ENCODE peak calls at places on chromosomes 13 and 19, in eight cellular contexts. Q is fibroblast of mammary gland, E is AG04450, L is IMR-90, O is GM12865, H is tibial nerve, W is fibroblast of pulmonary artery, B is sigmoid colon. N is an unnamed sample.
A peak's percentile ranks its signal among the peaks of the same experiment; 100 is the strongest.

GRCh38 chr19:53810891-53811290 is 13.2 kb downstream of the NLRP12 start:
- DNase-seq in H (no peak), E (no peak), W (no peak), B (no peak), Q (no peak), O (no peak), L (no peak), N (no peak)

GRCh38 chr13:39516140-39516539 is 86.9 kb downstream of the LHFPL6 start:
- DNase-seq in E (no peak), W (no peak), H (no peak), B (no peak), O (no peak), L (no peak), Q (no peak), N (no peak)

GRCh38 chr13:93771782-93772181 is 545.2 kb downstream of the GPC6 start:
- DNase-seq in W (peak; percentile 38), O (no peak), L (peak; percentile 31), Q (peak; percentile 25), E (no peak), B (no peak), H (no peak), N (no peak)

GRCh38 chr13:30805132-30805537 is 69.8 kb downstream of the ALOX5AP start:
- DNase-seq in E (no peak), L (no peak), H (no peak), W (no peak), Q (no peak), B (peak; percentile 19), O (no peak), N (no peak)

GRCh38 chr13:45584816-45585215 is 30.7 kb downstream of the ERICH6B start:
- DNase-seq in H (no peak), O (no peak), B (no peak), W (no peak), L (no peak), Q (peak; percentile 6), E (no peak), N (no peak)

GRCh38 chr13:102903659-102904407 is 58.0 kb downstream of the ERCC5 start:
- DNase-seq in L (peak; percentile 18), O (peak; percentile 38), H (no peak), W (peak; percentile 31), E (no peak), B (no peak), Q (peak; percentile 42), N (no peak)

GRCh38 chr13:31663880-31664585 is 75.3 kb upstream of the RXFP2 start:
- DNase-seq in B (no peak), E (no peak), Q (no peak), W (no peak), O (no peak), L (no peak), H (no peak), N (no peak)

GRCh38 chr19:19554074-19555023 is 16.3 kb downstream of the CILP2 start:
- DNase-seq in E (no peak), H (peak; percentile 49), B (no peak), W (peak; percentile 47), O (peak; percentile 64), L (peak; percentile 21), Q (peak; percentile 48), N (no peak)

GRCh38 chr19:29013325-29013724 is 199.6 kb downstream of the UQCRFS1 start:
- DNase-seq in O (no peak), Q (no peak), W (no peak), B (peak; percentile 40), E (no peak), H (no peak), L (no peak), N (no peak)

GRCh38 chr19:18002347-18002850 is 5.6 kb upstream of the ARRDC2 start:
- DNase-seq in H (no peak), B (no peak), W (no peak), L (no peak), Q (no peak), E (no peak), O (peak; percentile 45), N (no peak)

GRCh38 chr13:109904218-109904617 is 117.8 kb upstream of the IRS2 start:
- DNase-seq in L (no peak), E (no peak), W (no peak), O (no peak), H (no peak), B (no peak), Q (peak; percentile 21), N (no peak)

GRCh38 chr13:75372517-75372916 is 109.5 kb downstream of the TBC1D4 start:
- DNase-seq in B (no peak), W (peak; percentile 74), O (peak; percentile 62), Q (peak; percentile 69), E (no peak), H (peak; percentile 70), L (peak; percentile 62), N (no peak)

GRCh38 chr19:13058951-13059660 is 43.6 kb downstream of the LYL1 start:
- DNase-seq in O (no peak), H (peak; percentile 49), E (no peak), W (no peak), Q (peak; percentile 30), B (no peak), L (no peak), N (no peak)

GRCh38 chr19:33293255-33294057 is 8.9 kb downstream of the CEBPA start:
- DNase-seq in L (peak; percentile 71), W (peak; percentile 64), H (no peak), Q (peak; percentile 85), O (no peak), E (peak; percentile 26), B (no peak), N (no peak)

GRCh38 chr13:49679244-49679643 is 12.0 kb downstream of the EBPL start:
- DNase-seq in O (peak; percentile 44), Q (no peak), E (no peak), B (no peak), L (peak; percentile 35), W (peak; percentile 20), H (peak; percentile 8), N (no peak)

GRCh38 chr19:40791996-40792395 is 7.0 kb upstream of the EGLN2 start:
- DNase-seq in Q (no peak), L (no peak), E (no peak), B (no peak), W (no peak), H (no peak), O (no peak), N (no peak)

GRCh38 chr13:58907347-58907746 is 1256.4 kb downstream of the DIAPH3 start:
- DNase-seq in W (peak; percentile 16), E (no peak), L (peak; percentile 0), H (no peak), O (no peak), B (no peak), Q (no peak), N (no peak)

DNA sequence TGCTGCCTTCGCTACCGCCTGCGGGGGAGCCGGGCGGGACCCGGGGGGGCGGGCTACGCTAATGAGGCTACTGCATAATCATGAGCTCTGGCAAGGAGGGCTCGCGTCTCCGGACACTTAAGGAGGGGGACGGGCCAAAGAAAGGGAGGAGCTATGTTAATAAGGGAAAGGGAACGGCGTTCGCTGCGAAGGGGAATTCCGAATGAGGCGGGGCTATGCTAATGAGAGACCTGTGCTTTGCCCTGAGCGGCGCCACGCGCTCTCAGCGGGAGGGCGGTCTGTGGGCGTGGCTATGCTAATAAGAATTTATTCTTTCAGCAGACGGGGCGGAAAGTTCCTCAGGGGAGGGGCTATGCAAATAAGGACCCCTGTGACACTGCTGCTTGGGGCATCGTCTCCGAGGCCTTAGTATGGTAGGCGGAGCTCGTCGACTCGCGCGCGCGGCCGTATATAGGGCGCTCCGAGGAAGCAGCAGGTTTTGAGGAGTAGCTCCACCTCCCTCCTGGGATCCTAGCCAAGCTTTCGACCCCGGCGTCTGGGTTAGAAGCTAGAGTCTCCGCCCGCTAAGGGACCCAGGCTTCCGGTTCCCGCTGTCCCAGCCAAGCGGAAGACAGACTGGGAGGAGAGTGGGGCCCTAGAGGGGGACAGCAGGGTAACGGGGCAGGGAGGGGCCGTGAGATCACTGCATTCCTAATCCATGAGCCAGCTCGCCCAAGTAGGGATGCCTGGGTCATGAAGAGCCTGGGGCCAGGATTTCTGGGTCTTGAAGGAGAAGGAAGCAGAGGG is at the start of gene RRAS:
- DNase-seq in L (peak; percentile 100), O (peak; percentile 100), Q (peak; percentile 100), B (peak; percentile 100), E (peak; percentile 100), W (peak; percentile 100), H (peak; percentile 99), N (peak; percentile 100)
- TF ChIP-seq CTCF in L (no peak), O (no peak), Q (no peak), B (no peak), E (no peak), W (no peak), H (peak; percentile 28), N (no peak)

DNA sequence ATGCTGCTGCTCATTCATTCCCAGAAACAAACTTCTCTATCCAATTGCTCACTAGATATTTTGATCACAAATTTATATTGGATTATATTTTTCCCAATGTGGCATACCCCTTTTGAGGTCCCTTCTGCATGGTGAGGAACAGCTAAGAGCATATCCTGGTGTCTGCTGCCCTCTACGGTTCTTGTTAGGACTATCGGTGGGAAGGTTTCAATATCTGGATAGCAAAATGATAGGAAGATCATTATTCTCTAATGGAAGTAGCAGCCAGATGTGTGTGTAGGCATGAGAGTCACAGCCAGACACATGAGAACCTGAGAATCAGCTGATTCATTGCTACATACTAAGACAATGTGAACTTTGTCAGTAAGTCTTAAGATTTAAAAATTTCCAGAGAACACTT is 1422.4 kb upstream of the MIR17HG start:
- DNase-seq in Q (peak; percentile 37), B (no peak), O (peak; percentile 3), W (peak; percentile 56), E (no peak), H (no peak), L (peak; percentile 2), N (no peak)
- TF ChIP-seq CTCF in Q (peak; percentile 38), B (no peak), O (peak; percentile 30), W (peak; percentile 62), E (peak; percentile 59), H (no peak), L (no peak), N (peak; percentile 72)

DNA sequence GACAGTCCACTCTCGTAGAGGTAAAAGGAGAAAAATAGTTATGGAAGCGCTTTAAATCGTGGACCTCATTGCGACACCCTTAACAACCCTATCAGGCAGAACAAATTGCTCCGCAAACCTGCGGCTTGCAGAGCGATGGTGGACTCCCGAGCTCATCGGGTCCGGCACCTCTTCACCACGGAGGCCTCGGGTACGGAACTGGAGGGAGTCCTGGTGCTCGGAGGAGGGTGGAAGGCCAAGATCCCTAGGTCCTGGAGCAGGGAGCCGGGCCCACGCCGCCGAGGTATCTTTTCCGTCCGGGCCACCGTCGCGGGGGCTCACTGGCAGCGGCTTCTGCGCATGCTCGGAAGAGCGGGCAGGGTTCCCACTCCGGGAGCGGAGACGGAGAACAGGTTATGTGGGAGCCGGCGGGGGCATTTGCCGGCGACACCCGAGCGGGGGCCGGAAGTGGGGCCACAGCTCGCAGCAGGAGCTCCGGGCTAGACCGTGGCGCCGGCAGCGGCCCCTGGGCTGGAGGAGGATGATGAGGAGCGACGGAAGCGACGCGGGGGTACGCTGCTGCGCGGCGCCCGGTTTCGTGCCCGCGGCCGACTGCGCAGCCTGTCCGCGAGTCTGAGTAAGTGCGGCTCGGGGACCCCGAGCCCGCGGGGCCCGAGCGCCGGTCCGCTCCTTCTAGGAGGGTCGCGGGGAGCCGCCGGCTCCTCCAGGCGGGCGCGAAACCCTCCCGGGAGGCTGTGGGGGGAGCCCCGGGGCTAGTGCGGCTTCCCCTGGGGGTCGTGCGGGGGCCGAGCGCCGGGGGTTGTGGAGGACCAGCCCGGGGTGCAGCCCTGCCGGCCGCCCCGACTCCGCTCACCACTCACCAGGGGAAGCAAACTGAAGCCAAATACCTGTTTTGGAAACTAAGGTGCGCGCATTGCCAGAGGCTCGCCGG is at the start of gene ABHD13:
- DNase-seq in Q (peak; percentile 88), O (peak; percentile 96), E (peak; percentile 70), W (peak; percentile 92), L (peak; percentile 85), B (peak; percentile 94), H (peak; percentile 82), N (peak; percentile 94)
- TF ChIP-seq CTCF in Q (no peak), O (no peak), E (no peak), W (no peak), L (no peak), B (no peak), H (no peak), N (peak; percentile 22)

GRCh38 chr13:52617070-52618060 is 24.9 kb upstream of the HNRNPA1L2 start:
- DNase-seq in H (peak; percentile 66), L (peak; percentile 83), O (peak; percentile 92), E (peak; percentile 53), W (peak; percentile 89), B (peak; percentile 89), Q (peak; percentile 85), N (peak; percentile 91)
- TF ChIP-seq CTCF in H (no peak), L (no peak), O (no peak), E (no peak), W (no peak), B (no peak), Q (no peak), N (no peak)

N was measured in type B pancreatic cell.